ENCODE peak calls at places on chromosomes 7 and 10, in six cellular contexts. E is GM10248; D is tibial nerve; K is tibial artery; X is AG10803; Z is activated CD8-positive, alpha-beta T cell treated with anti-CD3 and anti-CD28 coated beads for 36 hours. C is an unnamed sample.

GRCh38 chr10:22029450-22030236 is 26.1 kb upstream of the DNAJC1 start:
- DNase-seq in E (no peak), D (no peak), K (no peak), X (no peak), Z (no peak), C (no peak)

GRCh38 chr10:27742926-27743735 is 2.5 kb downstream of the MKX start:
- DNase-seq in E (peak), D (no peak), K (peak), X (peak), Z (peak), C (no peak)

GRCh38 chr10:73234695-73235094 is 12.4 kb downstream of the DNAJC9 start:
- DNase-seq in E (no peak), D (no peak), K (no peak), X (no peak), Z (no peak), C (no peak)

GRCh38 chr10:718143-718700 is 28.8 kb upstream of the DIP2C start:
- DNase-seq in E (no peak), D (no peak), K (no peak), X (no peak), Z (no peak), C (no peak)

GRCh38 chr10:112711366-112711765 is 238.7 kb upstream of the TCF7L2 start:
- DNase-seq in E (no peak), D (no peak), K (no peak), X (no peak), Z (no peak), C (no peak)

GRCh38 chr10:63241898-63242297 is 108.8 kb downstream of the NRBF2 start:
- DNase-seq in E (no peak), D (no peak), K (no peak), X (no peak), Z (no peak), C (no peak)

GRCh38 chr7:134766779-134767566 is 12.5 kb upstream of the CALD1 start:
- DNase-seq in E (peak), D (no peak), K (no peak), X (peak), Z (no peak), C (no peak)

GRCh38 chr7:19146699-19147098 is 1.5 kb upstream of the FERD3L start:
- DNase-seq in E (peak), D (no peak), K (no peak), X (no peak), Z (no peak), C (no peak)

GRCh38 chr7:31814187-31814586 is 127.2 kb downstream of the PPP1R17 start:
- DNase-seq in E (no peak), D (no peak), K (no peak), X (no peak), Z (no peak), C (no peak)

GRCh38 chr10:121085386-121085785 is 234.2 kb downstream of the WDR11 start:
- DNase-seq in E (no peak), D (no peak), K (no peak), X (no peak), Z (no peak), C (no peak)

GRCh38 chr10:61683319-61683718 is 20.6 kb downstream of the CABCOCO1 start:
- DNase-seq in E (no peak), D (no peak), K (no peak), X (no peak), Z (no peak), C (no peak)

GRCh38 chr10:77011823-77012566 is 625.6 kb downstream of the KCNMA1 start:
- DNase-seq in E (no peak), D (no peak), K (no peak), X (peak), Z (no peak), C (no peak)

GRCh38 chr7:138089080-138089901 is 13.0 kb downstream of the AKR1D1 start:
- DNase-seq in E (no peak), D (no peak), K (no peak), X (peak), Z (no peak), C (no peak)

GRCh38 chr10:122669045-122669444 is 30.6 kb downstream of the C10orf120 start:
- DNase-seq in E (no peak), D (no peak), K (no peak), X (no peak), Z (no peak), C (no peak)

GRCh38 chr7:8305625-8306388 is 43.8 kb upstream of the ICA1 start:
- DNase-seq in E (no peak), D (no peak), K (no peak), X (no peak), Z (no peak), C (no peak)

GRCh38 chr10:103653581-103654020 is 160.1 kb downstream of the NEURL1 start:
- DNase-seq in E (no peak), D (no peak), K (no peak), X (no peak), Z (no peak), C (no peak)

GRCh38 chr10:10910634-10911033 is 107.0 kb upstream of the CELF2 start:
- DNase-seq in E (no peak), D (no peak), K (no peak), X (no peak), Z (no peak), C (no peak)

GRCh38 chr10:130771491-130771890 is 540.0 kb downstream of the TCERG1L start:
- DNase-seq in E (no peak), D (no peak), K (no peak), X (no peak), Z (no peak), C (peak)

GRCh38 chr7:122626785-122627184 is 72.1 kb downstream of the RNF133 start:
- DNase-seq in E (no peak), D (no peak), K (no peak), X (no peak), Z (no peak), C (no peak)

GRCh38 chr7:151641587-151641986 is 121.9 kb upstream of the RHEB start:
- DNase-seq in E (no peak), D (no peak), K (no peak), X (no peak), Z (no peak), C (no peak)

GRCh38 chr10:65660006-65660405 is 1265.8 kb upstream of the LRRTM3 start:
- DNase-seq in E (no peak), D (no peak), K (no peak), X (no peak), Z (no peak), C (no peak)

GRCh38 chr7:50304911-50305621 is 550 bp downstream of the IKZF1 start:
- DNase-seq in E (peak), D (no peak), K (no peak), X (no peak), Z (peak), C (no peak)

GRCh38 chr7:38630720-38631673 is at the start of gene AMPH:
- DNase-seq in E (no peak), D (no peak), K (peak), X (peak), Z (peak), C (peak)

GRCh38 chr10:24462889-24463552 is 254.1 kb downstream of the KIAA1217 start:
- DNase-seq in E (no peak), D (no peak), K (no peak), X (no peak), Z (no peak), C (no peak)

GRCh38 chr10:79487296-79488194 is 24.8 kb upstream of the EIF5AL1 start:
- DNase-seq in E (peak), D (peak), K (peak), X (peak), Z (peak), C (no peak)

GRCh38 chr7:100867796-100868485 is 754 bp downstream of the TRIP6 start:
- DNase-seq in E (no peak), D (no peak), K (no peak), X (no peak), Z (peak), C (no peak)

GRCh38 chr10:119306514-119306951 is 99.2 kb downstream of the GRK5 start:
- DNase-seq in E (peak), D (no peak), K (no peak), X (no peak), Z (peak), C (no peak)

GRCh38 chr10:117626228-117626627 is 83.7 kb downstream of the EMX2 start:
- DNase-seq in E (no peak), D (no peak), K (no peak), X (no peak), Z (no peak), C (no peak)

GRCh38 chr10:71831646-71832552 is 19.2 kb downstream of the PSAP start:
- DNase-seq in E (no peak), D (no peak), K (no peak), X (peak), Z (no peak), C (no peak)

GRCh38 chr10:24695452-24695851 is 28.2 kb downstream of the ARHGAP21 start:
- DNase-seq in E (no peak), D (no peak), K (no peak), X (no peak), Z (no peak), C (no peak)

GRCh38 chr7:151889406-151890354 is 12.8 kb upstream of the PRKAG2 start:
- DNase-seq in E (no peak), D (no peak), K (no peak), X (no peak), Z (no peak), C (no peak)

GRCh38 chr7:149286811-149287400 is 24.9 kb downstream of the ZNF783 start:
- DNase-seq in E (no peak), D (no peak), K (no peak), X (no peak), Z (no peak), C (no peak)

GRCh38 chr10:80454526-80455460 is 683 bp downstream of the TSPAN14 start:
- DNase-seq in E (peak), D (no peak), K (peak), X (peak), Z (peak), C (no peak)

GRCh38 chr7:157961731-157962457 is 625.1 kb downstream of the DNAJB6 start:
- DNase-seq in E (no peak), D (no peak), K (no peak), X (no peak), Z (no peak), C (no peak)

GRCh38 chr7:17320102-17320497 is 21.6 kb downstream of the AHR start:
- DNase-seq in E (no peak), D (no peak), K (no peak), X (no peak), Z (no peak), C (no peak)

GRCh38 chr10:78639629-78640028 is 429.1 kb upstream of the ZMIZ1 start:
- DNase-seq in E (no peak), D (no peak), K (no peak), X (no peak), Z (no peak), C (no peak)

GRCh38 chr10:125562737-125563136 is 120.2 kb downstream of the TEX36 start:
- DNase-seq in E (no peak), D (no peak), K (no peak), X (no peak), Z (peak), C (no peak)

GRCh38 chr10:51244739-51245138 is 170.5 kb downstream of the PRKG1 start:
- DNase-seq in E (no peak), D (no peak), K (no peak), X (peak), Z (no peak), C (no peak)

GRCh38 chr10:96863922-96864543 is 31.9 kb downstream of the LCOR start:
- DNase-seq in E (peak), D (no peak), K (no peak), X (peak), Z (no peak), C (no peak)

GRCh38 chr10:69716711-69717560 is 84.8 kb upstream of the COL13A1 start:
- DNase-seq in E (peak), D (no peak), K (no peak), X (no peak), Z (peak), C (no peak)

GRCh38 chr7:121385800-121386179 is 10.3 kb downstream of the FAM3C start:
- DNase-seq in E (peak), D (no peak), K (no peak), X (no peak), Z (no peak), C (no peak)
- TF ChIP-seq CTCF in E (no peak), D (no peak), K (no peak), X (no peak), Z (no peak), C (no peak)

GRCh38 chr7:64946772-64947171 is 43.7 kb downstream of the ZNF273 start:
- DNase-seq in E (peak), D (no peak), K (no peak), X (no peak), Z (peak), C (no peak)
- TF ChIP-seq CTCF in E (peak), D (no peak), K (no peak), X (no peak), Z (peak), C (no peak)

GRCh38 chr10:57849726-57850357 is 417.9 kb downstream of the IPMK start:
- DNase-seq in E (no peak), D (no peak), K (no peak), X (peak), Z (no peak), C (no peak)
- TF ChIP-seq CTCF in E (no peak), D (no peak), K (peak), X (peak), Z (no peak), C (peak)

GRCh38 chr7:126026421-126027088 is 1096.9 kb upstream of the POT1 start:
- DNase-seq in E (no peak), D (no peak), K (no peak), X (no peak), Z (no peak), C (no peak)
- TF ChIP-seq CTCF in E (no peak), D (no peak), K (no peak), X (no peak), Z (no peak), C (no peak)

GRCh38 chr7:140696679-140697446 is at the start of gene NDUFB2:
- DNase-seq in E (peak), D (peak), K (peak), X (peak), Z (peak), C (peak)
- TF ChIP-seq CTCF in E (no peak), D (peak), K (peak), X (no peak), Z (no peak), C (no peak)

GRCh38 chr10:85792533-85792858 is 574.1 kb downstream of the GRID1 start:
- DNase-seq in E (no peak), D (no peak), K (no peak), X (no peak), Z (no peak), C (no peak)

GRCh38 chr10:85794553-85794952 is 572.0 kb downstream of the GRID1 start:
- DNase-seq in E (no peak), D (no peak), K (no peak), X (no peak), Z (no peak), C (no peak)

GRCh38 chr10:85789125-85789524 is 577.5 kb downstream of the GRID1 start:
- DNase-seq in E (no peak), D (no peak), K (no peak), X (no peak), Z (no peak), C (no peak)

GRCh38 chr10:85790155-85790789 is 576.3 kb downstream of the GRID1 start:
- DNase-seq in E (no peak), D (no peak), K (no peak), X (no peak), Z (no peak), C (no peak)

DNA sequence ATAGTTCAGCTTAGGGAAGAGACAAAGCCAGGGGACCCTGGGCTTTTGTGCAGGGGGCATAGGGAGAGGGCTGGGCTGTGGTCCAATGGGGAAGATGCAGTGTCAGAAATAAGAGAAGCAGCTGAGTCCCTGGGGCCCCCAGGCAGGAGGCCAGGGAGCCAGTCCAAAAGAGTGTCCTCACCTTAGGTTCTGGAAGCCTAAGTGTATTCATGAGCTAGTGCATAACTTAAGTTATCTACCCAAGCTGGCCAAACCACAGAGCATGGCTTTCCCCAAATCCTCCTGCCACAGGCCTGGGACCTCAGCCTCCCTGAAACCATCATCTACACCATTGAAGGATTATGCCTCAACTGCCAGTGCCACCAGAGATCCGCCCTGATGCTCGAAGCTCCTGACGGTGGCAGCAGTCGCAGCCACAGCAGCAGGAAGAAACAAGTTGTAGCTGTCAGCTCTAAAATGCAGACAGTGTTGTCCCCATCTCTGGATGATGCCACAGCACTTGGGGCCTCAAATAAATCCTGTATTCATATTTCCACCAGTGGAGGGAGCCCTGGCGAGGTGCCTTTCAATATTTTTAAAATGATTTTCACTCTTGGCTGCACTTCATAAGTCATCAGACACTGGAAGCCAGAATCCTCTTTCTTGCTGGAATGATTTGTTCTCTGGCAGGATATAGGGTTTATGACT is 574.6 kb downstream of the GRID1 start:
- DNase-seq in E (no peak), D (no peak), K (no peak), X (peak), Z (peak), C (no peak)
- TF ChIP-seq CTCF in E (no peak), D (peak), K (no peak), X (peak), Z (no peak), C (peak)

DNA sequence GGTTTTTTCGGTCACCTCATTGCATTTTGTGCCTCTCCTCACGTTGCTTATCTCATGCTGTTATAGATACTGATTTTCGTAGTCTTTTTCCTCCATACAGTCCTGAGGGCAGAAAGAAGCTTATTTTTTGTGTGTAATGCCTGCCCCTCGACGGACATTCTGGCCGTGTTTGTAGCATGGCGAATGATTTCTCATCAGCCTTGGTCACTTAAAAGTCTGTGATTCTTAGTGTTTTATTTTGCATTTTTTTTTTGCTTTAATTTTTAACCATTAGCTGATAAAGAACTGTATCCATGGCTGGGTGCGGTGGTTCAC is 469 bp upstream of the NOC3L start:
- DNase-seq in E (no peak), D (no peak), K (no peak), X (no peak), Z (no peak), C (no peak)
- TF ChIP-seq CTCF in E (no peak), D (no peak), K (no peak), X (no peak), Z (no peak), C (no peak)

GRCh38 chr7:86904949-86905834 is 154.3 kb downstream of the ELAPOR2 start:
- DNase-seq in E (no peak), D (no peak), K (no peak), X (peak), Z (peak), C (no peak)
- TF ChIP-seq CTCF in E (peak), D (peak), K (peak), X (peak), Z (peak), C (peak)

C was measured in D721Med.